ENCODE peak calls at places on chromosomes 2 and 18, in five cellular contexts. I is activated CD4-positive, alpha-beta T cell treated with anti-CD3 and anti-CD28 coated beads, Interleukin-2, amount 50 U/mL, for 48 hours; W is cardiac fibroblast; T is NCI-H1105 treated with DMSO at 0.1 percent for 48 hours; R is retina. L is an unnamed sample.
A peak's percentile ranks its signal among the peaks of the same experiment; 100 is the strongest.

GRCh38 chr2:85076618-85077274 is 56.4 kb upstream of the TCF7L1 start:
- DNase-seq in R (no peak), T (no peak), I (no peak), W (no peak), L (no peak)

GRCh38 chr2:216850665-216851327 is 9.1 kb downstream of the TNP1 start:
- DNase-seq in T (no peak), W (no peak), R (no peak), I (no peak), L (no peak)

GRCh38 chr2:195319548-195320415 is 337.2 kb upstream of the SLC39A10 start:
- DNase-seq in I (no peak), R (no peak), T (no peak), W (peak; percentile 39), L (no peak)

GRCh38 chr2:119059287-119059686 is 99.3 kb downstream of the C1QL2 start:
- DNase-seq in W (no peak), I (no peak), T (no peak), R (no peak), L (no peak)

GRCh38 chr2:146239392-146240135 is 1605.3 kb upstream of the ACVR2A start:
- DNase-seq in I (no peak), W (peak; percentile 91), R (no peak), T (no peak), L (peak; percentile 62)

GRCh38 chr18:36366994-36367839 is 69.7 kb downstream of the FHOD3 start:
- DNase-seq in R (peak; percentile 27), W (peak; percentile 29), I (no peak), T (no peak), L (no peak)

GRCh38 chr18:5967007-5967406 is 71.7 kb upstream of the TMEM200C start:
- DNase-seq in R (no peak), I (no peak), T (no peak), W (no peak), L (no peak)

GRCh38 chr2:136058951-136059530 is 58.9 kb downstream of the CXCR4 start:
- DNase-seq in T (no peak), I (no peak), R (no peak), W (no peak), L (no peak)

GRCh38 chr2:112821682-112822081 is 14.9 kb downstream of the IL1B start:
- DNase-seq in T (no peak), W (no peak), I (peak; percentile 31), R (no peak), L (no peak)

GRCh38 chr2:64869126-64869525 is 120.1 kb upstream of the SLC1A4 start:
- DNase-seq in R (no peak), I (no peak), T (no peak), W (no peak), L (no peak)

GRCh38 chr2:5242751-5243150 is 449.4 kb upstream of the SOX11 start:
- DNase-seq in T (no peak), W (no peak), I (no peak), R (no peak), L (no peak)

GRCh38 chr2:217291259-217291658 is 431.4 kb upstream of the TNP1 start:
- DNase-seq in I (no peak), T (no peak), W (no peak), R (no peak), L (no peak)

GRCh38 chr2:105688946-105689345 is 55.8 kb upstream of the NCK2 start:
- DNase-seq in R (no peak), T (no peak), I (no peak), W (no peak), L (no peak)

GRCh38 chr2:129849559-129850160 is 129.8 kb upstream of the RAB6C start:
- DNase-seq in I (no peak), R (peak; percentile 55), W (peak; percentile 88), T (peak; percentile 64), L (peak; percentile 34)

GRCh38 chr2:122179492-122180070 is 424.1 kb downstream of the TSN start:
- DNase-seq in I (no peak), W (peak; percentile 93), T (no peak), R (no peak), L (no peak)

GRCh38 chr18:45666006-45666405 is 50.7 kb downstream of the SLC14A2 start:
- DNase-seq in I (no peak), T (no peak), R (no peak), W (no peak), L (no peak)

GRCh38 chr2:43269074-43269572 is 42.7 kb upstream of the ZFP36L2 start:
- DNase-seq in W (peak; percentile 99), R (peak; percentile 49), I (no peak), T (no peak), L (peak; percentile 89)

GRCh38 chr2:238479847-238480246 is 53.1 kb downstream of the ASB1 start:
- DNase-seq in W (no peak), I (no peak), R (no peak), T (no peak), L (no peak)

GRCh38 chr18:7766383-7766782 is 199.3 kb downstream of the PTPRM start:
- DNase-seq in W (no peak), R (peak; percentile 28), I (no peak), T (no peak), L (no peak)

GRCh38 chr2:133674433-133675331 is 106.4 kb upstream of the NCKAP5 start:
- DNase-seq in T (peak; percentile 90), I (no peak), W (peak; percentile 86), R (peak; percentile 74), L (peak; percentile 73)

GRCh38 chr2:217360781-217361485 is 501.1 kb upstream of the TNP1 start:
- DNase-seq in I (no peak), W (peak; percentile 73), T (no peak), R (no peak), L (peak; percentile 74)

GRCh38 chr2:20057268-20057667 is 5.8 kb upstream of the LAPTM4A start:
- DNase-seq in W (no peak), T (no peak), R (no peak), I (no peak), L (no peak)

GRCh38 chr2:37798315-37799005 is 126.6 kb upstream of the RMDN2 start:
- DNase-seq in W (no peak), I (no peak), T (no peak), R (no peak), L (no peak)

GRCh38 chr2:226611944-226612318 is 187.7 kb downstream of the IRS1 start:
- DNase-seq in R (no peak), T (no peak), I (no peak), W (peak; percentile 74), L (no peak)

GRCh38 chr2:45964226-45964841 is 312.9 kb downstream of the PRKCE start:
- DNase-seq in T (peak; percentile 70), W (peak; percentile 94), I (peak; percentile 16), R (no peak), L (peak; percentile 80)

GRCh38 chr2:179562330-179562885 is 297.8 kb upstream of the SESTD1 start:
- DNase-seq in W (no peak), I (no peak), R (peak; percentile 4), T (peak; percentile 91), L (no peak)

L was measured in AG09309.